ENCODE peak calls at places on chromosomes 2 and 18, in nine cellular contexts. One of them, this sample, is unnamed.

GRCh38 chr2:48248251-48248933 is 281.6 kb upstream of the STON1 start:
- DNase-seq in H1: no peak
- DNase-seq in lung: no peak
- DNase-seq in left ventricle myocardium inferior: no peak
- DNase-seq in A549: peak
- DNase-seq in tibial artery: no peak
- DNase-seq in RWPE1: peak
- DNase-seq in HL-60: no peak
- DNase-seq in dorsolateral prefrontal cortex: no peak
- DNase-seq in this sample: no peak

GRCh38 chr2:12624911-12625598 is 91.7 kb upstream of the TRIB2 start:
- DNase-seq in H1: peak
- DNase-seq in lung: no peak
- DNase-seq in left ventricle myocardium inferior: no peak
- DNase-seq in A549: no peak
- DNase-seq in tibial artery: no peak
- DNase-seq in RWPE1: no peak
- DNase-seq in HL-60: no peak
- DNase-seq in dorsolateral prefrontal cortex: no peak
- DNase-seq in this sample: no peak

GRCh38 chr2:105187531-105187930 is 54.0 kb upstream of the GPR45 start:
- DNase-seq in H1: no peak
- DNase-seq in lung: no peak
- DNase-seq in left ventricle myocardium inferior: no peak
- DNase-seq in A549: no peak
- DNase-seq in tibial artery: no peak
- DNase-seq in RWPE1: no peak
- DNase-seq in HL-60: no peak
- DNase-seq in dorsolateral prefrontal cortex: no peak
- DNase-seq in this sample: no peak

GRCh38 chr18:51724790-51725721 is 527.6 kb upstream of the MEX3C start:
- DNase-seq in H1: no peak
- DNase-seq in lung: no peak
- DNase-seq in left ventricle myocardium inferior: no peak
- DNase-seq in A549: no peak
- DNase-seq in tibial artery: no peak
- DNase-seq in RWPE1: no peak
- DNase-seq in HL-60: no peak
- DNase-seq in dorsolateral prefrontal cortex: no peak
- DNase-seq in this sample: no peak

GRCh38 chr2:197145471-197146056 is 165.0 kb downstream of the ANKRD44 start:
- DNase-seq in H1: no peak
- DNase-seq in lung: no peak
- DNase-seq in left ventricle myocardium inferior: no peak
- DNase-seq in A549: no peak
- DNase-seq in tibial artery: no peak
- DNase-seq in RWPE1: no peak
- DNase-seq in HL-60: peak
- DNase-seq in dorsolateral prefrontal cortex: no peak
- DNase-seq in this sample: no peak

GRCh38 chr18:2986150-2986865 is 26.6 kb downstream of the LPIN2 start:
- DNase-seq in H1: no peak
- DNase-seq in lung: no peak
- DNase-seq in left ventricle myocardium inferior: no peak
- DNase-seq in A549: no peak
- DNase-seq in tibial artery: no peak
- DNase-seq in RWPE1: no peak
- DNase-seq in HL-60: no peak
- DNase-seq in dorsolateral prefrontal cortex: no peak
- DNase-seq in this sample: no peak

GRCh38 chr2:121776885-121777698 is 21.6 kb downstream of the TSN start:
- DNase-seq in H1: no peak
- DNase-seq in lung: no peak
- DNase-seq in left ventricle myocardium inferior: no peak
- DNase-seq in A549: no peak
- DNase-seq in tibial artery: no peak
- DNase-seq in RWPE1: no peak
- DNase-seq in HL-60: no peak
- DNase-seq in dorsolateral prefrontal cortex: no peak
- DNase-seq in this sample: no peak

GRCh38 chr2:186592137-186592875 is 2.5 kb downstream of the ITGAV start:
- DNase-seq in H1: no peak
- DNase-seq in lung: no peak
- DNase-seq in left ventricle myocardium inferior: no peak
- DNase-seq in A549: no peak
- DNase-seq in tibial artery: no peak
- DNase-seq in RWPE1: peak
- DNase-seq in HL-60: no peak
- DNase-seq in dorsolateral prefrontal cortex: no peak
- DNase-seq in this sample: no peak

GRCh38 chr2:156110890-156111289 is 221.6 kb downstream of the NR4A2 start:
- DNase-seq in H1: peak
- DNase-seq in lung: no peak
- DNase-seq in left ventricle myocardium inferior: no peak
- DNase-seq in A549: no peak
- DNase-seq in tibial artery: no peak
- DNase-seq in RWPE1: no peak
- DNase-seq in HL-60: peak
- DNase-seq in dorsolateral prefrontal cortex: no peak
- DNase-seq in this sample: no peak

GRCh38 chr2:174553811-174554493 is 43.7 kb downstream of the WIPF1 start:
- DNase-seq in H1: no peak
- DNase-seq in lung: no peak
- DNase-seq in left ventricle myocardium inferior: no peak
- DNase-seq in A549: no peak
- DNase-seq in tibial artery: no peak
- DNase-seq in RWPE1: no peak
- DNase-seq in HL-60: peak
- DNase-seq in dorsolateral prefrontal cortex: no peak
- DNase-seq in this sample: no peak

GRCh38 chr2:200471324-200471848 is 38.5 kb downstream of the KCTD18 start:
- DNase-seq in H1: no peak
- DNase-seq in lung: no peak
- DNase-seq in left ventricle myocardium inferior: no peak
- DNase-seq in A549: peak
- DNase-seq in tibial artery: no peak
- DNase-seq in RWPE1: peak
- DNase-seq in HL-60: peak
- DNase-seq in dorsolateral prefrontal cortex: no peak
- DNase-seq in this sample: no peak

GRCh38 chr2:70123051-70123828 is 36.0 kb downstream of the PCBP1 start:
- DNase-seq in H1: peak
- DNase-seq in lung: peak
- DNase-seq in left ventricle myocardium inferior: peak
- DNase-seq in A549: no peak
- DNase-seq in tibial artery: peak
- DNase-seq in RWPE1: no peak
- DNase-seq in HL-60: no peak
- DNase-seq in dorsolateral prefrontal cortex: no peak
- DNase-seq in this sample: peak

GRCh38 chr18:24068945-24069693 is 54.6 kb downstream of the TTC39C start:
- DNase-seq in H1: no peak
- DNase-seq in lung: no peak
- DNase-seq in left ventricle myocardium inferior: no peak
- DNase-seq in A549: no peak
- DNase-seq in tibial artery: no peak
- DNase-seq in RWPE1: no peak
- DNase-seq in HL-60: no peak
- DNase-seq in dorsolateral prefrontal cortex: no peak
- DNase-seq in this sample: no peak

GRCh38 chr2:46672752-46673151 is 193.4 kb downstream of the TMEM247 start:
- DNase-seq in H1: no peak
- DNase-seq in lung: no peak
- DNase-seq in left ventricle myocardium inferior: no peak
- DNase-seq in A549: no peak
- DNase-seq in tibial artery: no peak
- DNase-seq in RWPE1: no peak
- DNase-seq in HL-60: no peak
- DNase-seq in dorsolateral prefrontal cortex: no peak
- DNase-seq in this sample: no peak
- TF ChIP-seq CTCF in H1: peak
- TF ChIP-seq CTCF in lung: no peak
- TF ChIP-seq CTCF in left ventricle myocardium inferior: no peak
- TF ChIP-seq CTCF in A549: no peak
- TF ChIP-seq CTCF in tibial artery: no peak
- TF ChIP-seq CTCF in RWPE1: no peak
- TF ChIP-seq CTCF in HL-60: no peak
- TF ChIP-seq CTCF in dorsolateral prefrontal cortex: no peak
- TF ChIP-seq CTCF in this sample: no peak

GRCh38 chr2:80852079-80852807 is 547.7 kb upstream of the LRRTM1 start:
- DNase-seq in H1: no peak
- DNase-seq in lung: no peak
- DNase-seq in left ventricle myocardium inferior: no peak
- DNase-seq in A549: no peak
- DNase-seq in tibial artery: no peak
- DNase-seq in RWPE1: no peak
- DNase-seq in HL-60: no peak
- DNase-seq in dorsolateral prefrontal cortex: no peak
- DNase-seq in this sample: no peak
- TF ChIP-seq CTCF in H1: peak
- TF ChIP-seq CTCF in lung: no peak
- TF ChIP-seq CTCF in left ventricle myocardium inferior: peak
- TF ChIP-seq CTCF in A549: no peak
- TF ChIP-seq CTCF in tibial artery: no peak
- TF ChIP-seq CTCF in RWPE1: no peak
- TF ChIP-seq CTCF in HL-60: no peak
- TF ChIP-seq CTCF in dorsolateral prefrontal cortex: no peak
- TF ChIP-seq CTCF in this sample: no peak

GRCh38 chr2:219279916-219280516 is 850 bp downstream of the DNAJB2 start:
- DNase-seq in H1: no peak
- DNase-seq in lung: no peak
- DNase-seq in left ventricle myocardium inferior: no peak
- DNase-seq in A549: peak
- DNase-seq in tibial artery: no peak
- DNase-seq in RWPE1: no peak
- DNase-seq in HL-60: no peak
- DNase-seq in dorsolateral prefrontal cortex: no peak
- DNase-seq in this sample: peak
- TF ChIP-seq CTCF in H1: no peak
- TF ChIP-seq CTCF in lung: no peak
- TF ChIP-seq CTCF in left ventricle myocardium inferior: no peak
- TF ChIP-seq CTCF in A549: no peak
- TF ChIP-seq CTCF in tibial artery: peak
- TF ChIP-seq CTCF in RWPE1: no peak
- TF ChIP-seq CTCF in HL-60: no peak
- TF ChIP-seq CTCF in dorsolateral prefrontal cortex: no peak
- TF ChIP-seq CTCF in this sample: peak

GRCh38 chr2:96756788-96757476 is 3.8 kb upstream of the CNNM4 start:
- DNase-seq in H1: no peak
- DNase-seq in lung: no peak
- DNase-seq in left ventricle myocardium inferior: no peak
- DNase-seq in A549: no peak
- DNase-seq in tibial artery: no peak
- DNase-seq in RWPE1: no peak
- DNase-seq in HL-60: no peak
- DNase-seq in dorsolateral prefrontal cortex: no peak
- DNase-seq in this sample: no peak
- TF ChIP-seq CTCF in H1: peak
- TF ChIP-seq CTCF in lung: no peak
- TF ChIP-seq CTCF in left ventricle myocardium inferior: no peak
- TF ChIP-seq CTCF in A549: no peak
- TF ChIP-seq CTCF in tibial artery: no peak
- TF ChIP-seq CTCF in RWPE1: no peak
- TF ChIP-seq CTCF in HL-60: no peak
- TF ChIP-seq CTCF in dorsolateral prefrontal cortex: no peak
- TF ChIP-seq CTCF in this sample: peak

GRCh38 chr18:7592305-7593071 is 25.4 kb downstream of the PTPRM start:
- DNase-seq in H1: peak
- DNase-seq in lung: no peak
- DNase-seq in left ventricle myocardium inferior: no peak
- DNase-seq in A549: no peak
- DNase-seq in tibial artery: no peak
- DNase-seq in RWPE1: no peak
- DNase-seq in HL-60: no peak
- DNase-seq in dorsolateral prefrontal cortex: no peak
- DNase-seq in this sample: no peak
- TF ChIP-seq CTCF in H1: peak
- TF ChIP-seq CTCF in lung: no peak
- TF ChIP-seq CTCF in left ventricle myocardium inferior: peak
- TF ChIP-seq CTCF in A549: no peak
- TF ChIP-seq CTCF in tibial artery: no peak
- TF ChIP-seq CTCF in RWPE1: no peak
- TF ChIP-seq CTCF in HL-60: no peak
- TF ChIP-seq CTCF in dorsolateral prefrontal cortex: no peak
- TF ChIP-seq CTCF in this sample: peak

DNA sequence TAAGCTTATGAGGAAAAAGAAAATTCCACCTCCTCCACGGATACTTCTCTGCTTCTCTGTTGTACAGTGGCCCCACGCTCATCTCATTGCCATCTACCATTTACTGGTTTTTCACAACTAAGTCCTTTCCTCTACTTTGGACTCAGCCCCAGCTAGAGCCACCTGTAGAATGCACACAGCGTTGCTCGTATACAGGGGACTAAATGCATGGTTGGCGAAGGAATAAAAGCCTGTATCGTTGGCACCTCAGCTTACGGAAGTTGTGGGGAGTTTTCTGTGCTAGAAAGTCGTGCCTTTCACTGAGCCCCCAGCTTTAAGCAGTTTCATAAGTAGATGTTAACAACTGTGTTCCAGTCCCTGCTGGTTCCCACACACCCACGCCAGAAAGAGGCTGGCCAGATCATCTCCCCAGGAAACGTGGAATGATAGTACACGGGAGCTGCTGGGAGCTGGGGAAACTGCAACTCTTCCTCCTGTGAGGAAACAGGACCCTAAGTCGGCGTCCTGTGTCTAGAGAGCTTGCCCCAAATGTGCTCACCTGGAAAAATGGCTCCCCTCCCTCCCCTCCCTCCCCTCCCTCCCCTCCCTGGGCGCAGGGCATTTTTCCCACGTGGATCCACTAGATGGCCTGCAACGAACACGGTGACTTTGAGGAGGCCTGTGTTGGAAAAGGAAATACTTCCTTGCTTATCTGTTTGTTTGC is 43.7 kb upstream of the RFX8 start:
- DNase-seq in H1: no peak
- DNase-seq in lung: peak
- DNase-seq in left ventricle myocardium inferior: peak
- DNase-seq in A549: peak
- DNase-seq in tibial artery: no peak
- DNase-seq in RWPE1: peak
- DNase-seq in HL-60: no peak
- DNase-seq in dorsolateral prefrontal cortex: peak
- DNase-seq in this sample: no peak
- TF ChIP-seq CTCF in H1: peak
- TF ChIP-seq CTCF in lung: peak
- TF ChIP-seq CTCF in left ventricle myocardium inferior: peak
- TF ChIP-seq CTCF in A549: peak
- TF ChIP-seq CTCF in tibial artery: peak
- TF ChIP-seq CTCF in RWPE1: peak
- TF ChIP-seq CTCF in HL-60: no peak
- TF ChIP-seq CTCF in dorsolateral prefrontal cortex: no peak
- TF ChIP-seq CTCF in this sample: peak

This sample was measured in chondrocyte.